ENCODE peak calls at places on chromosomes 13 and 19, in eight cellular contexts. A, S, H, R, N, T, Z and P are unnamed samples.
A peak's percentile ranks its signal among the peaks of the same experiment; 100 is the strongest.

GRCh38 chr19:19619849-19620210 is 1.3 kb upstream of the PBX4 start:
- DNase-seq in A (no peak), S (no peak), H (no peak), R (no peak), N (no peak), T (no peak), Z (no peak), P (no peak)

GRCh38 chr19:16660763-16661479 is at the start of gene TMEM38A:
- DNase-seq in A (peak; percentile 42), S (no peak), H (peak; percentile 29), R (peak; percentile 32), N (peak; percentile 33), T (peak; percentile 9), Z (peak; percentile 53), P (no peak)

GRCh38 chr19:6906559-6906958 is 19.2 kb downstream of the ADGRE1 start:
- DNase-seq in A (no peak), S (no peak), H (no peak), R (no peak), N (no peak), T (no peak), Z (no peak), P (no peak)

GRCh38 chr19:53594811-53595509 is 36.8 kb upstream of the DPRX start:
- DNase-seq in A (no peak), S (no peak), H (no peak), R (no peak), N (no peak), T (no peak), Z (no peak), P (no peak)

GRCh38 chr13:44414771-44415170 is 41.1 kb downstream of the SERP2 start:
- DNase-seq in A (no peak), S (no peak), H (no peak), R (no peak), N (no peak), T (no peak), Z (no peak), P (no peak)

GRCh38 chr19:40144947-40145748 is 46.1 kb upstream of the MAP3K10 start:
- DNase-seq in A (no peak), S (no peak), H (no peak), R (no peak), N (no peak), T (no peak), Z (no peak), P (no peak)

GRCh38 chr19:42595550-42596172 is 937 bp upstream of the CEACAM8 start:
- DNase-seq in A (no peak), S (no peak), H (no peak), R (no peak), N (no peak), T (no peak), Z (no peak), P (no peak)

GRCh38 chr19:4183967-4184717 is 1.7 kb downstream of the ANKRD24 start:
- DNase-seq in A (no peak), S (no peak), H (peak; percentile 87), R (no peak), N (no peak), T (no peak), Z (no peak), P (no peak)

GRCh38 chr19:16118489-16119033 is 6.9 kb downstream of the RAB8A start:
- DNase-seq in A (peak; percentile 18), S (no peak), H (no peak), R (no peak), N (no peak), T (no peak), Z (no peak), P (no peak)

GRCh38 chr13:40640845-40641458 is 25.5 kb downstream of the FOXO1 start:
- DNase-seq in A (no peak), S (no peak), H (no peak), R (no peak), N (no peak), T (no peak), Z (no peak), P (no peak)

GRCh38 chr19:44708940-44709339 is 10.0 kb downstream of the CEACAM16 start:
- DNase-seq in A (no peak), S (no peak), H (no peak), R (no peak), N (no peak), T (no peak), Z (no peak), P (no peak)

GRCh38 chr13:44972956-44973581 is 16.2 kb downstream of the NUFIP1 start:
- DNase-seq in A (no peak), S (no peak), H (no peak), R (no peak), N (no peak), T (peak; percentile 58), Z (no peak), P (no peak)

GRCh38 chr13:26896986-26897668 is 136.5 kb upstream of the GPR12 start:
- DNase-seq in A (no peak), S (no peak), H (no peak), R (no peak), N (no peak), T (no peak), Z (no peak), P (no peak)

GRCh38 chr19:15828121-15828620 is 12.7 kb upstream of the OR10H1 start:
- DNase-seq in A (no peak), S (no peak), H (no peak), R (no peak), N (no peak), T (no peak), Z (peak; percentile 37), P (no peak)

GRCh38 chr13:25675060-25675459 is 303.3 kb downstream of the ATP8A2 start:
- DNase-seq in A (no peak), S (no peak), H (no peak), R (no peak), N (no peak), T (no peak), Z (peak; percentile 54), P (no peak)

GRCh38 chr19:29942404-29943261 is 594 bp downstream of the URI1 start:
- DNase-seq in A (peak; percentile 74), S (peak; percentile 41), H (peak; percentile 84), R (peak; percentile 62), N (peak; percentile 60), T (peak; percentile 52), Z (peak; percentile 62), P (peak; percentile 30)

GRCh38 chr19:15280915-15281683 is 48.9 kb upstream of the EPHX3 start:
- DNase-seq in A (no peak), S (no peak), H (peak; percentile 76), R (no peak), N (no peak), T (peak; percentile 91), Z (peak; percentile 54), P (no peak)

GRCh38 chr19:40756502-40757110 is 5.6 kb downstream of the SNRPA start:
- DNase-seq in A (no peak), S (no peak), H (no peak), R (no peak), N (no peak), T (no peak), Z (no peak), P (no peak)

GRCh38 chr19:45815501-45816216 is 551 bp upstream of the RSPH6A start:
- DNase-seq in A (no peak), S (no peak), H (peak; percentile 27), R (no peak), N (no peak), T (peak; percentile 27), Z (no peak), P (no peak)